ENCODE peak calls at places on chromosomes 7 and 10, in six cellular contexts. One of them, this sample, is unnamed. For H3K4me1, the result is how much of the 10 kb centered on the place peaks cover.

GRCh38 chr7:6536899-6537298 is 14.4 kb downstream of the GRID2IP start:
- DNase-seq in prostate gland: no peak
- DNase-seq in A549: no peak
- DNase-seq in stomach: no peak
- DNase-seq in tibial nerve: no peak
- DNase-seq in lung: no peak
- DNase-seq in this sample: peak

GRCh38 chr10:24115403-24115802 is 93.5 kb upstream of the KIAA1217 start:
- DNase-seq in prostate gland: no peak
- DNase-seq in A549: no peak
- DNase-seq in stomach: no peak
- DNase-seq in tibial nerve: no peak
- DNase-seq in lung: no peak
- DNase-seq in this sample: no peak

GRCh38 chr10:110387983-110388681 is 83.4 kb upstream of the SMNDC1 start:
- DNase-seq in prostate gland: no peak
- DNase-seq in A549: no peak
- DNase-seq in stomach: no peak
- DNase-seq in tibial nerve: no peak
- DNase-seq in lung: no peak
- DNase-seq in this sample: no peak

GRCh38 chr10:29081971-29082699 is 206.7 kb upstream of the LYZL1 start:
- DNase-seq in prostate gland: no peak
- DNase-seq in A549: no peak
- DNase-seq in stomach: no peak
- DNase-seq in tibial nerve: no peak
- DNase-seq in lung: no peak
- DNase-seq in this sample: no peak

GRCh38 chr10:103645141-103646054 is 151.9 kb downstream of the NEURL1 start:
- DNase-seq in prostate gland: peak
- DNase-seq in A549: no peak
- DNase-seq in stomach: peak
- DNase-seq in tibial nerve: no peak
- DNase-seq in lung: peak
- DNase-seq in this sample: no peak

GRCh38 chr7:148379693-148380092 is 210.9 kb upstream of the C7orf33 start:
- DNase-seq in prostate gland: no peak
- DNase-seq in A549: no peak
- DNase-seq in stomach: no peak
- DNase-seq in tibial nerve: no peak
- DNase-seq in lung: no peak
- DNase-seq in this sample: no peak

GRCh38 chr10:69745698-69746097 is 56.0 kb upstream of the COL13A1 start:
- DNase-seq in prostate gland: no peak
- DNase-seq in A549: no peak
- DNase-seq in stomach: no peak
- DNase-seq in tibial nerve: no peak
- DNase-seq in lung: no peak
- DNase-seq in this sample: no peak

GRCh38 chr10:99530108-99531025 is 2.4 kb upstream of the NKX2-3 start:
- DNase-seq in prostate gland: no peak
- DNase-seq in A549: no peak
- DNase-seq in stomach: no peak
- DNase-seq in tibial nerve: no peak
- DNase-seq in lung: no peak
- DNase-seq in this sample: no peak

GRCh38 chr7:30157217-30157616 is 22.4 kb downstream of the MTURN start:
- DNase-seq in prostate gland: no peak
- DNase-seq in A549: no peak
- DNase-seq in stomach: no peak
- DNase-seq in tibial nerve: no peak
- DNase-seq in lung: no peak
- DNase-seq in this sample: no peak

GRCh38 chr7:149284343-149284742 is 22.3 kb downstream of the ZNF783 start:
- DNase-seq in prostate gland: no peak
- DNase-seq in A549: no peak
- DNase-seq in stomach: no peak
- DNase-seq in tibial nerve: no peak
- DNase-seq in lung: no peak
- DNase-seq in this sample: no peak

DNA sequence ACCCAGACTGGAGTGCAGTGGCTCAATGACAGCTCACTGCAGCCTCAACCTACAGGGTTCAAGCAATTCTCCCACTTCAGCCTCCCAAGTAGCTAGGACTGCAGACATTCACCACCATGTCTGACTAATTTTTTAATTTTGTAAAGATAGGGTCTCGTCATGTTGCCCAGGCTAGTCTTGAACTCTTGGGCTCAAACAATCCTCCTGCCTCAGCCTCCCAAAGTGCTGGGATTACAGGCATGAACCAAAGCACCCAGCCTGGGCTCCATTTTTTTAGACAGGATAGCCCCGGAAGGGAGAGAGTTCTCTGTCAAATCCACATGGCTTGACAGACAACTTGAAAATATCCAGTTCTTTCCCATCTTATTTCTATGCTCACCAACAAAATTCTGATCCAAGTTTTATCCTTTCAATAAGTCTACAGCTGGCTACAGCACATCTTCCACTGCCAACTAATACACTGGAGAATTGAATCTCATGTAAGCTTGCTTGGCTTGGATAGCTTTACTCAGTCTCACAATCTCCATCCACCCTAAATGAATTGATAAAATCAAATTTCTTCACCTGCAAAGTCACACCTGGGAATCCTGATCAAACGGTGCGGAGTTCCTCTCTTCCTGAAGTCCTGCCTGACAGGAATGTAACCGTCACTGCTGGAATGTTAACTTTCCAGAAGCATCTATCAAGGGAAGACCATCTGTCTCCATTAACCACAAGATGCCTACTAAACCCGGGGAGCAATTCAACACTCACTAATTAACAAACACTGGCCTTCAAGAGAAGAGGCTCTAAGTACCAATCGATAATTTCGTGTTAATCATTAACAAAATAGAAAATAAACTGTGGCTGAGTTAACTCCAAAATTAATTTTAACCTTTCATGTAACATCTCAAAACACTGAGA is 239.7 kb upstream of the MKLN1 start:
- DNase-seq in prostate gland: no peak
- DNase-seq in A549: no peak
- DNase-seq in stomach: no peak
- DNase-seq in tibial nerve: no peak
- DNase-seq in lung: no peak
- DNase-seq in this sample: no peak
- H3K4me1 ChIP-seq in prostate gland: under half
- H3K4me1 ChIP-seq in A549: under half
- H3K4me1 ChIP-seq in stomach: under half
- H3K4me1 ChIP-seq in tibial nerve: under half
- H3K4me1 ChIP-seq in lung: under half
- H3K4me1 ChIP-seq in this sample: under half

GRCh38 chr10:102627141-102627445 is 17.2 kb upstream of the TRIM8 start:
- DNase-seq in prostate gland: no peak
- DNase-seq in A549: no peak
- DNase-seq in stomach: no peak
- DNase-seq in tibial nerve: no peak
- DNase-seq in lung: no peak
- DNase-seq in this sample: no peak

GRCh38 chr10:102629661-102630614 is 14.3 kb upstream of the TRIM8 start:
- DNase-seq in prostate gland: no peak
- DNase-seq in A549: no peak
- DNase-seq in stomach: no peak
- DNase-seq in tibial nerve: no peak
- DNase-seq in lung: no peak
- DNase-seq in this sample: peak

GRCh38 chr10:102627446-102628293 is 16.6 kb upstream of the TRIM8 start:
- DNase-seq in prostate gland: no peak
- DNase-seq in A549: peak
- DNase-seq in stomach: no peak
- DNase-seq in tibial nerve: no peak
- DNase-seq in lung: no peak
- DNase-seq in this sample: no peak

GRCh38 chr10:102630663-102631062 is 13.6 kb upstream of the TRIM8 start:
- DNase-seq in prostate gland: no peak
- DNase-seq in A549: no peak
- DNase-seq in stomach: no peak
- DNase-seq in tibial nerve: no peak
- DNase-seq in lung: no peak
- DNase-seq in this sample: no peak

GRCh38 chr10:102628451-102628911 is 15.8 kb upstream of the TRIM8 start:
- DNase-seq in prostate gland: no peak
- DNase-seq in A549: no peak
- DNase-seq in stomach: no peak
- DNase-seq in tibial nerve: peak
- DNase-seq in lung: no peak
- DNase-seq in this sample: peak
- TF ChIP-seq CTCF in prostate gland: no peak
- TF ChIP-seq CTCF in A549: no peak
- TF ChIP-seq CTCF in stomach: no peak
- TF ChIP-seq CTCF in tibial nerve: peak
- TF ChIP-seq CTCF in lung: no peak
- TF ChIP-seq CTCF in this sample: no peak

GRCh38 chr10:129678186-129678585 is 211.1 kb downstream of the MGMT start:
- DNase-seq in prostate gland: no peak
- DNase-seq in A549: no peak
- DNase-seq in stomach: no peak
- DNase-seq in tibial nerve: no peak
- DNase-seq in lung: no peak
- DNase-seq in this sample: no peak

GRCh38 chr10:129676014-129676413 is 209.0 kb downstream of the MGMT start:
- DNase-seq in prostate gland: no peak
- DNase-seq in A549: no peak
- DNase-seq in stomach: no peak
- DNase-seq in tibial nerve: no peak
- DNase-seq in lung: no peak
- DNase-seq in this sample: no peak

GRCh38 chr10:129677377-129677927 is 210.4 kb downstream of the MGMT start:
- DNase-seq in prostate gland: no peak
- DNase-seq in A549: no peak
- DNase-seq in stomach: no peak
- DNase-seq in tibial nerve: no peak
- DNase-seq in lung: no peak
- DNase-seq in this sample: no peak

GRCh38 chr10:129673292-129673691 is 206.3 kb downstream of the MGMT start:
- DNase-seq in prostate gland: no peak
- DNase-seq in A549: no peak
- DNase-seq in stomach: no peak
- DNase-seq in tibial nerve: no peak
- DNase-seq in lung: no peak
- DNase-seq in this sample: no peak

DNA sequence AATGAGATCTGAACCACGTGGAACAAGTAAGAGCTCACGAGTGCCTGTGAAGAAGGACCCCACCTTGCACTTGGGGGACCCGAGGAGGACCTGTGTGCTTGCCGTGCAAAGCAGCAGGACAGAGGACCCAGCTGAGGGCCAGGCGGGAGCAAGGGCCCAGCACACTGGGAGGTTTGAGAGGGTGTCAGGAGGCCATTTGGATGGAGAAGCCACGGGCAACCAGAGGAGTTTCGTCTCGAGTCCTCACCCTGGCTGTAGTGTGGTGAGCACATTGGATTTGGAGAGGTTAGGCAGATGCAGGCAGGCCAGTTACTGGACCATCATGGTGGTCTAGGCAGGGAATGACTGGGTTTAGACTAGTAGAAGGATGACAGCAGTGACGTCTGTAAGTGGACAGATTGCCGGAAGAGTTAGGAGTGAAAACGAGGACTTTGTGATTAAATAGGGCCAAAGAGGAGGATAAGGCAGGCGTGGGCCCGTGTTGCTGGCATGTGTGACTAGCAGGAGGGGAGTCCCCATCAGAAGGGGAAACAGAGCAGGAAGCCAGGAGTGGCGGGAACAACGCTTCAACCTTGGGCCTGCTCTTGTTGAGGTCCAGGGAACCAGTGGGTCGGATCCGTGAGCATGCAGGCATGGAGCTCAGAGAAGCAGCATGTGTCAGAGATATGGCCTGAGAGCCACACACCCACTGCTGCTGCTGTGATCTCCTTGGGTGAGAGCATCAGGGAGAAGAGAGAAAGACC is 208.2 kb downstream of the MGMT start:
- DNase-seq in prostate gland: no peak
- DNase-seq in A549: no peak
- DNase-seq in stomach: no peak
- DNase-seq in tibial nerve: no peak
- DNase-seq in lung: no peak
- DNase-seq in this sample: no peak
- H3K27ac ChIP-seq in prostate gland: no peak
- H3K27ac ChIP-seq in A549: no peak
- H3K27ac ChIP-seq in stomach: no peak
- H3K27ac ChIP-seq in tibial nerve: no peak
- H3K27ac ChIP-seq in lung: no peak
- H3K27ac ChIP-seq in this sample: no peak

GRCh38 chr7:105675873-105676484 is 94.7 kb upstream of the EFCAB10 start:
- DNase-seq in prostate gland: no peak
- DNase-seq in A549: no peak
- DNase-seq in stomach: peak
- DNase-seq in tibial nerve: no peak
- DNase-seq in lung: no peak
- DNase-seq in this sample: no peak

GRCh38 chr7:105674200-105675030 is 93.1 kb upstream of the EFCAB10 start:
- DNase-seq in prostate gland: no peak
- DNase-seq in A549: no peak
- DNase-seq in stomach: no peak
- DNase-seq in tibial nerve: no peak
- DNase-seq in lung: no peak
- DNase-seq in this sample: no peak

GRCh38 chr7:105677803-105678583 is 96.7 kb upstream of the EFCAB10 start:
- DNase-seq in prostate gland: no peak
- DNase-seq in A549: no peak
- DNase-seq in stomach: peak
- DNase-seq in tibial nerve: peak
- DNase-seq in lung: peak
- DNase-seq in this sample: no peak

GRCh38 chr7:105678811-105679495 is 97.7 kb upstream of the EFCAB10 start:
- DNase-seq in prostate gland: peak
- DNase-seq in A549: no peak
- DNase-seq in stomach: peak
- DNase-seq in tibial nerve: peak
- DNase-seq in lung: peak
- DNase-seq in this sample: no peak

GRCh38 chr7:105677395-105677701 is 96.1 kb upstream of the EFCAB10 start:
- DNase-seq in prostate gland: no peak
- DNase-seq in A549: no peak
- DNase-seq in stomach: no peak
- DNase-seq in tibial nerve: no peak
- DNase-seq in lung: no peak
- DNase-seq in this sample: no peak
- H3K4me1 ChIP-seq in prostate gland: under half
- H3K4me1 ChIP-seq in A549: under half
- H3K4me1 ChIP-seq in stomach: half or more
- H3K4me1 ChIP-seq in tibial nerve: half or more
- H3K4me1 ChIP-seq in lung: under half
- H3K4me1 ChIP-seq in this sample: under half